ENCODE peak calls at places on chromosomes 6 and 20, in six cellular contexts. One of them, this sample, is unnamed.

GRCh38 chr6:6277418-6277817 is 43.0 kb downstream of the F13A1 start:
- DNase-seq in HuH-7.5: no peak
- DNase-seq in B cell: no peak
- DNase-seq in GM03348: peak; percentile 23
- DNase-seq in Peyer's patch: no peak
- DNase-seq in skeletal muscle cell: peak; percentile 1
- DNase-seq in this sample: no peak

GRCh38 chr6:45052325-45052724 is 275.8 kb upstream of the RUNX2 start:
- DNase-seq in GM03348: no peak
- DNase-seq in Peyer's patch: no peak
- DNase-seq in B cell: no peak
- DNase-seq in HuH-7.5: no peak
- DNase-seq in skeletal muscle cell: no peak
- DNase-seq in this sample: no peak

GRCh38 chr6:92110390-92110789 is 1309.0 kb downstream of the EPHA7 start:
- DNase-seq in Peyer's patch: no peak
- DNase-seq in skeletal muscle cell: no peak
- DNase-seq in B cell: no peak
- DNase-seq in HuH-7.5: no peak
- DNase-seq in GM03348: no peak
- DNase-seq in this sample: no peak

GRCh38 chr6:113651120-113651519 is 206.0 kb upstream of the MARCKS start:
- DNase-seq in skeletal muscle cell: no peak
- DNase-seq in Peyer's patch: no peak
- DNase-seq in GM03348: no peak
- DNase-seq in B cell: no peak
- DNase-seq in HuH-7.5: no peak
- DNase-seq in this sample: no peak

GRCh38 chr6:129672883-129673631 is 36.9 kb downstream of the ARHGAP18 start:
- DNase-seq in B cell: no peak
- DNase-seq in skeletal muscle cell: peak; percentile 44
- DNase-seq in Peyer's patch: no peak
- DNase-seq in GM03348: peak; percentile 59
- DNase-seq in HuH-7.5: no peak
- DNase-seq in this sample: peak; percentile 55

GRCh38 chr6:106913111-106913510 is 61.4 kb downstream of the CD24 start:
- DNase-seq in HuH-7.5: no peak
- DNase-seq in Peyer's patch: no peak
- DNase-seq in skeletal muscle cell: no peak
- DNase-seq in GM03348: no peak
- DNase-seq in B cell: no peak
- DNase-seq in this sample: no peak

GRCh38 chr6:30931959-30932645 is at the start of gene SFTA2:
- DNase-seq in GM03348: no peak
- DNase-seq in HuH-7.5: no peak
- DNase-seq in Peyer's patch: no peak
- DNase-seq in skeletal muscle cell: no peak
- DNase-seq in B cell: no peak
- DNase-seq in this sample: no peak

GRCh38 chr20:35008411-35009342 is 53.0 kb downstream of the MYH7B start:
- DNase-seq in B cell: peak; percentile 7
- DNase-seq in HuH-7.5: no peak
- DNase-seq in skeletal muscle cell: no peak
- DNase-seq in Peyer's patch: peak; percentile 15
- DNase-seq in GM03348: peak; percentile 76
- DNase-seq in this sample: no peak

This sample was measured in HepG2.